ENCODE peak calls at places on chromosomes 3 and 15, in six cellular contexts. U is HAP-1; J is transverse colon; O is pulmonary artery endothelial cell; S is D341Med; X is CD8-positive, alpha-beta memory T cell. L is an unnamed sample.

GRCh38 chr3:125109541-125109925 is 53.7 kb upstream of the HEG1 start:
- DNase-seq in U (no peak), J (no peak), O (no peak), S (no peak), X (no peak), L (no peak)

GRCh38 chr3:43765417-43766030 is 74.8 kb downstream of the ABHD5 start:
- DNase-seq in U (no peak), J (no peak), O (no peak), S (no peak), X (no peak), L (no peak)

GRCh38 chr15:81398910-81399551 is 25.0 kb upstream of the TMC3 start:
- DNase-seq in U (no peak), J (no peak), O (no peak), S (no peak), X (no peak), L (no peak)

GRCh38 chr3:114527036-114527644 is 233.3 kb downstream of the TIGIT start:
- DNase-seq in U (peak), J (no peak), O (no peak), S (no peak), X (no peak), L (no peak)

GRCh38 chr3:151630938-151631417 is 102.7 kb upstream of the AADACL2 start:
- DNase-seq in U (no peak), J (no peak), O (no peak), S (no peak), X (no peak), L (no peak)

GRCh38 chr3:139281512-139282196 is 62.2 kb upstream of the MRPS22 start:
- DNase-seq in U (no peak), J (no peak), O (no peak), S (no peak), X (no peak), L (no peak)

GRCh38 chr3:66962624-66963023 is 35.5 kb upstream of the KBTBD8 start:
- DNase-seq in U (no peak), J (peak), O (no peak), S (no peak), X (no peak), L (no peak)

GRCh38 chr15:61521961-61522360 is 292.9 kb upstream of the RORA start:
- DNase-seq in U (no peak), J (no peak), O (no peak), S (no peak), X (no peak), L (no peak)

GRCh38 chr3:145857956-145858355 is 303.0 kb downstream of the PLOD2 start:
- DNase-seq in U (no peak), J (no peak), O (no peak), S (no peak), X (no peak), L (no peak)

L was measured in testis.